ENCODE peak calls at places on chromosomes 3 and 15, in six cellular contexts. A is neural progenitor cell, T is GM12865, B is lower leg skin, E is neural crest cell, P is psoas muscle. O is an unnamed sample.

GRCh38 chr3:72312339-72312738 is 527.4 kb upstream of the PROK2 start:
- DNase-seq in T (peak; percentile 78), B (no peak), A (no peak), E (no peak), P (no peak), O (peak; percentile 57)

GRCh38 chr3:134660046-134660441 is 9.2 kb upstream of the KY start:
- DNase-seq in A (no peak), P (no peak), T (no peak), B (no peak), E (no peak), O (no peak)

GRCh38 chr3:128381609-128382008 is 85.1 kb downstream of the DNAJB8 start:
- DNase-seq in A (no peak), P (no peak), E (no peak), B (no peak), T (no peak), O (no peak)

GRCh38 chr3:50138266-50139230 is 16.6 kb upstream of the SEMA3F start:
- DNase-seq in T (no peak), B (no peak), P (no peak), A (peak; percentile 88), E (no peak), O (no peak)

GRCh38 chr3:37308247-37308646 is 133.9 kb upstream of the LRRFIP2 start:
- DNase-seq in P (no peak), E (no peak), A (peak; percentile 26), T (peak; percentile 23), B (no peak), O (peak; percentile 20)

GRCh38 chr3:41199866-41200668 is 762 bp downstream of the CTNNB1 start:
- DNase-seq in E (peak; percentile 7), A (peak; percentile 64), B (peak; percentile 24), T (peak; percentile 62), P (no peak), O (peak; percentile 67)

GRCh38 chr15:65410036-65410435 is 12.7 kb downstream of the IGDCC4 start:
- DNase-seq in T (no peak), P (no peak), A (no peak), E (no peak), B (no peak), O (no peak)

GRCh38 chr15:29135702-29136426 is 133.8 kb downstream of the NSMCE3 start:
- DNase-seq in P (no peak), B (no peak), E (no peak), T (no peak), A (no peak), O (no peak)

GRCh38 chr3:171155122-171155700 is 128.7 kb upstream of the SLC2A2 start:
- DNase-seq in T (no peak), B (no peak), E (no peak), P (no peak), A (no peak), O (no peak)

GRCh38 chr15:40925863-40926658 is 3.1 kb upstream of the DLL4 start:
- DNase-seq in B (no peak), A (peak; percentile 82), E (peak; percentile 43), T (no peak), P (no peak), O (no peak)

GRCh38 chr3:196837819-196838420 is 29.8 kb upstream of the SENP5 start:
- DNase-seq in T (peak; percentile 85), A (peak; percentile 70), P (peak; percentile 60), B (peak; percentile 29), E (peak; percentile 22), O (peak; percentile 82)

GRCh38 chr3:87167634-87168456 is 59.3 kb upstream of the CHMP2B start:
- DNase-seq in E (peak; percentile 35), A (peak; percentile 60), T (peak; percentile 61), B (peak; percentile 25), P (no peak), O (peak; percentile 14)

GRCh38 chr15:83514584-83514983 is 67.4 kb downstream of the SH3GL3 start:
- DNase-seq in T (no peak), A (no peak), P (no peak), B (no peak), E (no peak), O (no peak)

GRCh38 chr3:128965818-128966217 is 28.1 kb downstream of the CFAP92 start:
- DNase-seq in A (no peak), P (no peak), E (no peak), T (no peak), B (no peak), O (no peak)

GRCh38 chr3:179852117-179852886 is 184.4 kb downstream of the PEX5L start:
- DNase-seq in A (peak; percentile 26), T (peak; percentile 33), B (no peak), P (no peak), E (no peak), O (peak; percentile 37)

GRCh38 chr15:56732135-56732880 is 1.0 kb downstream of the ZNF280D start:
- DNase-seq in B (no peak), T (peak; percentile 36), E (no peak), A (no peak), P (no peak), O (peak; percentile 24)

GRCh38 chr15:49621327-49622210 is 721 bp downstream of the DTWD1 start:
- DNase-seq in A (no peak), T (peak; percentile 28), B (no peak), P (no peak), E (no peak), O (no peak)

GRCh38 chr3:128083980-128084674 is 31.9 kb downstream of the SEC61A1 start:
- DNase-seq in E (no peak), B (no peak), P (no peak), A (no peak), T (no peak), O (no peak)

GRCh38 chr3:126878664-126879063 is 104.3 kb upstream of the PLXNA1 start:
- DNase-seq in E (no peak), T (no peak), P (no peak), B (no peak), A (no peak), O (no peak)

GRCh38 chr3:13613343-13614190 is 64.6 kb downstream of the FBLN2 start:
- DNase-seq in B (no peak), T (no peak), P (no peak), A (no peak), E (no peak), O (no peak)

GRCh38 chr15:49255966-49256759 is 86.1 kb downstream of the GALK2 start:
- DNase-seq in A (no peak), P (no peak), T (no peak), E (no peak), B (no peak), O (no peak)

GRCh38 chr15:67935244-67935643 is 95.4 kb upstream of the RNU6-1 start:
- DNase-seq in A (no peak), T (no peak), E (no peak), P (no peak), B (no peak), O (no peak)

GRCh38 chr3:116445291-116445841 is at the start of gene LSAMP:
- DNase-seq in B (no peak), T (no peak), A (peak; percentile 94), E (peak; percentile 73), P (no peak), O (no peak)

GRCh38 chr3:194368918-194369317 is 625 bp downstream of the LRRC15 start:
- DNase-seq in E (no peak), A (no peak), T (no peak), P (no peak), B (no peak), O (no peak)

GRCh38 chr3:141231101-141231922 is at the start of gene PXYLP1:
- DNase-seq in A (peak; percentile 95), B (peak; percentile 88), P (peak; percentile 96), E (peak; percentile 92), T (peak; percentile 89), O (peak; percentile 96)

GRCh38 chr3:196639517-196640500 is at the start of gene NRROS:
- DNase-seq in E (no peak), B (peak; percentile 63), P (peak; percentile 56), T (peak; percentile 92), A (peak; percentile 75), O (peak; percentile 85)

GRCh38 chr3:9196009-9196408 is 53.4 kb downstream of the SRGAP3 start:
- DNase-seq in P (no peak), E (peak; percentile 61), A (peak; percentile 91), T (no peak), B (no peak), O (no peak)

GRCh38 chr3:163939926-163940325 is 1138.4 kb downstream of the SI start:
- DNase-seq in A (peak; percentile 18), B (no peak), P (no peak), T (no peak), E (no peak), O (no peak)
- TF ChIP-seq CTCF in A (peak; percentile 20), B (no peak), P (no peak), T (no peak), E (peak; percentile 19), O (no peak)

GRCh38 chr3:17430574-17430973 is 311.9 kb downstream of the TBC1D5 start:
- DNase-seq in B (no peak), A (no peak), E (no peak), P (no peak), T (no peak), O (no peak)
- TF ChIP-seq CTCF in B (no peak), A (no peak), E (no peak), P (no peak), T (no peak), O (no peak)

GRCh38 chr15:32671339-32672325 is 30.1 kb downstream of the SCG5 start:
- DNase-seq in P (no peak), B (no peak), A (no peak), T (no peak), E (no peak), O (no peak)

GRCh38 chr15:32669870-32670623 is 28.5 kb downstream of the SCG5 start:
- DNase-seq in P (no peak), A (peak; percentile 17), T (no peak), B (peak; percentile 51), E (peak; percentile 45), O (no peak)

GRCh38 chr15:32667321-32667720 is 25.8 kb downstream of the SCG5 start:
- DNase-seq in E (no peak), P (no peak), B (no peak), T (no peak), A (no peak), O (no peak)

GRCh38 chr15:32670624-32671022 is 29.1 kb downstream of the SCG5 start:
- DNase-seq in P (no peak), E (no peak), B (no peak), T (no peak), A (no peak), O (no peak)

GRCh38 chr15:32668942-32669341 is 27.4 kb downstream of the SCG5 start:
- DNase-seq in E (no peak), B (no peak), T (no peak), A (peak; percentile 46), P (no peak), O (no peak)
- TF ChIP-seq CTCF in E (no peak), B (no peak), T (no peak), A (no peak), P (no peak), O (no peak)

DNA sequence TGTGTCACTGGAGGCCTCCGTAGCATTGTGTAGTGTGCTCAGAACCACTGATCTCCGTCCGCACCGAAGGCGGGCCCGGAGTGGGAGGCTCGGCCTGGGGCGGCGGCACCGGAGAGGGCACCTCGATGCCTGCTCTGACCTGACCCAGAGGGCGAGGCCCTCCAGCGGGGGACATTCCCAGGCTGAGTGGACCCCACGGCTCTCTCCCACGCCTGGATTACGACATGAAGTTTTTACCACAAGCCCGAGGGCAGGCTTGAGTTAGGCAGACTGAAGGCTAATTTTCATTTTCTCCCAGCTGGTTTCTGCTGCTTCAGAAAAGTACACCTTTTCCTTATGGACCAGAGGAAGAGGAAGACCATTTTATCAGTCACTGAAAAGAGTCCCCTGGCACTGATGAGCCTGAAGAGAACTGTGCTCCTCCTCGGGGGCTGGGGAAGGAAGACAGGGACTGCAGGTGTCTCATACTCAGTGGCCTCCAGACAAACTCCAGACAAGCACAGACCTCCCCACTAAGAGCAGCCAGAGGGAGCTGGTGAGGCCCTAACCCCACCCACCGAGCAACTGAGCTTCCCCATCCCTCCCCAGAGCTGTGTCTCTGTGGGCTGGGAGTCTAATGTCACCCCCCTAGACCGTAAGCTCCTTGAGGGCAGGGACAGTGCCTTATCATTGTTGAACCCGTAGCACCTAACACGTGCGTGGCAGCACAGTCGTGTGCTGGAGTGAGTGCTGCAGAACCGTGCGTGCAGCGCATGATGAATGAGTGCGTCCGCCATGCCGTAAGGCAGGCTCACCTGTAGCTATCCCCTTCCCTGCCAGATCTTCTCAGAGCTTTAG is 74.5 kb upstream of the BLM start:
- DNase-seq in P (no peak), T (no peak), E (no peak), A (no peak), B (no peak), O (no peak)
- TF ChIP-seq CTCF in P (no peak), T (peak; percentile 2), E (no peak), A (no peak), B (no peak), O (no peak)